ENCODE peak calls at places on chromosomes 5 and 9, in five cellular contexts. One of them, this sample, is unnamed.

GRCh38 chr9:25681270-25681669 is 3.0 kb upstream of the TUSC1 start:
- DNase-seq in cerebellar cortex: no peak
- DNase-seq in aorta: no peak
- DNase-seq in hepatic stellate cell: peak
- DNase-seq in BJ: peak
- DNase-seq in this sample: no peak

GRCh38 chr9:105187781-105188180 is 56.7 kb upstream of the SLC44A1 start:
- DNase-seq in aorta: no peak
- DNase-seq in BJ: peak
- DNase-seq in hepatic stellate cell: peak
- DNase-seq in cerebellar cortex: no peak
- DNase-seq in this sample: no peak

GRCh38 chr9:17225407-17225806 is 90.6 kb downstream of the CNTLN start:
- DNase-seq in aorta: no peak
- DNase-seq in hepatic stellate cell: no peak
- DNase-seq in BJ: no peak
- DNase-seq in cerebellar cortex: no peak
- DNase-seq in this sample: no peak

GRCh38 chr9:129471201-129472019 is 149.5 kb downstream of the C9orf50 start:
- DNase-seq in aorta: no peak
- DNase-seq in BJ: no peak
- DNase-seq in hepatic stellate cell: no peak
- DNase-seq in cerebellar cortex: no peak
- DNase-seq in this sample: no peak

GRCh38 chr5:169089343-169089742 is 211.6 kb downstream of the SLIT3 start:
- DNase-seq in BJ: no peak
- DNase-seq in hepatic stellate cell: no peak
- DNase-seq in aorta: no peak
- DNase-seq in cerebellar cortex: no peak
- DNase-seq in this sample: no peak

GRCh38 chr5:16540421-16540820 is 74.8 kb upstream of the ZNF622 start:
- DNase-seq in BJ: peak
- DNase-seq in aorta: no peak
- DNase-seq in cerebellar cortex: peak
- DNase-seq in hepatic stellate cell: peak
- DNase-seq in this sample: no peak

GRCh38 chr9:78132688-78133033 is 101.0 kb upstream of the GNAQ start:
- DNase-seq in cerebellar cortex: no peak
- DNase-seq in BJ: no peak
- DNase-seq in aorta: no peak
- DNase-seq in hepatic stellate cell: no peak
- DNase-seq in this sample: no peak

GRCh38 chr5:91178461-91178860 is 204.7 kb downstream of the ARRDC3 start:
- DNase-seq in BJ: no peak
- DNase-seq in aorta: no peak
- DNase-seq in cerebellar cortex: no peak
- DNase-seq in hepatic stellate cell: no peak
- DNase-seq in this sample: no peak

GRCh38 chr9:130018260-130018659 is 24.7 kb downstream of the FNBP1 start:
- DNase-seq in hepatic stellate cell: no peak
- DNase-seq in BJ: no peak
- DNase-seq in cerebellar cortex: no peak
- DNase-seq in aorta: no peak
- DNase-seq in this sample: no peak

GRCh38 chr5:151595411-151595826 is 4.3 kb upstream of the FAT2 start:
- DNase-seq in cerebellar cortex: peak
- DNase-seq in BJ: no peak
- DNase-seq in hepatic stellate cell: no peak
- DNase-seq in aorta: no peak
- DNase-seq in this sample: no peak

This sample was measured in HTR-8/SVneo.